ENCODE peak calls at places on chromosomes 6 and 20, in six cellular contexts. L, M, S, N, J and X are unnamed samples.

GRCh38 chr6:170292111-170292777 is 1.4 kb upstream of the DLL1 start:
- DNase-seq in N (no peak), J (no peak), S (no peak), M (no peak), L (peak), X (no peak)

GRCh38 chr20:33945391-33946079 is 48.2 kb upstream of the RALY start:
- DNase-seq in M (no peak), L (no peak), N (peak), J (no peak), S (no peak), X (no peak)

GRCh38 chr6:160790028-160790792 is 88.2 kb downstream of the PLG start:
- DNase-seq in L (no peak), M (no peak), S (no peak), N (peak), J (no peak), X (no peak)

GRCh38 chr20:9458075-9458818 is 56.1 kb upstream of the LAMP5 start:
- DNase-seq in L (no peak), J (peak), M (no peak), N (peak), S (no peak), X (no peak)

GRCh38 chr6:130525378-130525777 is 159.6 kb downstream of the TMEM200A start:
- DNase-seq in L (no peak), J (no peak), M (no peak), N (no peak), S (no peak), X (no peak)

GRCh38 chr6:36232172-36232571 is 35.6 kb downstream of the BRPF3 start:
- DNase-seq in L (no peak), J (no peak), M (no peak), S (no peak), N (no peak), X (no peak)

GRCh38 chr6:119126826-119127225 is 48.4 kb upstream of the FAM184A start:
- DNase-seq in J (no peak), N (no peak), M (no peak), L (no peak), S (no peak), X (no peak)

GRCh38 chr6:152068622-152069261 is 261.3 kb downstream of the ESR1 start:
- DNase-seq in M (no peak), S (no peak), L (no peak), N (no peak), J (no peak), X (no peak)

GRCh38 chr20:19433371-19434316 is 221.2 kb downstream of the SLC24A3 start:
- DNase-seq in M (no peak), J (no peak), N (peak), L (no peak), S (no peak), X (no peak)

GRCh38 chr6:148193063-148193680 is 149.5 kb upstream of the SASH1 start:
- DNase-seq in N (no peak), L (no peak), J (no peak), S (no peak), M (no peak), X (no peak)

GRCh38 chr20:61420781-61421180 is 168.7 kb downstream of the CDH4 start:
- DNase-seq in J (no peak), M (no peak), L (no peak), S (no peak), N (no peak), X (no peak)

GRCh38 chr6:87391334-87391733 is 16.4 kb upstream of the CFAP206 start:
- DNase-seq in N (peak), S (no peak), L (no peak), J (peak), M (no peak), X (no peak)

GRCh38 chr6:27532820-27533538 is 60.1 kb upstream of the ZNF184 start:
- DNase-seq in J (no peak), L (no peak), N (peak), S (no peak), M (no peak), X (no peak)